ENCODE peak calls at places on chromosomes 6 and 20, in four cellular contexts. One of them, this sample, is unnamed.

GRCh38 chr6:149861603-149862423 is 2.3 kb downstream of the LRP11 start:
- DNase-seq in heart right ventricle: no peak
- DNase-seq in aorta: no peak
- DNase-seq in IMR-90: peak; percentile 69
- DNase-seq in this sample: no peak

GRCh38 chr6:52966101-52966500 is 29.0 kb downstream of the GSTA4 start:
- DNase-seq in IMR-90: no peak
- DNase-seq in heart right ventricle: no peak
- DNase-seq in aorta: no peak
- DNase-seq in this sample: no peak

GRCh38 chr6:108764580-108764950 is 83.7 kb upstream of the ARMC2 start:
- DNase-seq in aorta: no peak
- DNase-seq in heart right ventricle: no peak
- DNase-seq in IMR-90: no peak
- DNase-seq in this sample: no peak

GRCh38 chr20:38737887-38738286 is 10.4 kb upstream of the ACTR5 start:
- DNase-seq in aorta: no peak
- DNase-seq in IMR-90: no peak
- DNase-seq in heart right ventricle: no peak
- DNase-seq in this sample: no peak

GRCh38 chr6:32517654-32518445 is 12.2 kb downstream of the HLA-DRB5 start:
- DNase-seq in heart right ventricle: no peak
- DNase-seq in aorta: no peak
- DNase-seq in IMR-90: no peak
- DNase-seq in this sample: no peak

GRCh38 chr6:43481075-43481474 is 3.7 kb downstream of the TJAP1 start:
- DNase-seq in heart right ventricle: no peak
- DNase-seq in aorta: no peak
- DNase-seq in IMR-90: no peak
- DNase-seq in this sample: no peak

GRCh38 chr6:26065952-26066380 is 21.3 kb upstream of the HFE start:
- DNase-seq in aorta: no peak
- DNase-seq in heart right ventricle: peak; percentile 62
- DNase-seq in IMR-90: peak; percentile 82
- DNase-seq in this sample: peak; percentile 83

GRCh38 chr20:36062799-36063198 is 91.7 kb upstream of the EPB41L1 start:
- DNase-seq in heart right ventricle: no peak
- DNase-seq in IMR-90: no peak
- DNase-seq in aorta: no peak
- DNase-seq in this sample: no peak

GRCh38 chr6:56751604-56752003 is 108.9 kb upstream of the DST start:
- DNase-seq in aorta: no peak
- DNase-seq in IMR-90: no peak
- DNase-seq in heart right ventricle: no peak
- DNase-seq in this sample: no peak

GRCh38 chr6:81138236-81138635 is 614.2 kb downstream of the TENT5A start:
- DNase-seq in IMR-90: no peak
- DNase-seq in aorta: no peak
- DNase-seq in heart right ventricle: no peak
- DNase-seq in this sample: no peak

GRCh38 chr20:44357555-44358130 is 2.1 kb downstream of the HNF4A start:
- DNase-seq in heart right ventricle: peak; percentile 48
- DNase-seq in aorta: no peak
- DNase-seq in IMR-90: no peak
- DNase-seq in this sample: no peak

GRCh38 chr6:95741001-95741400 is 163.7 kb downstream of the MANEA start:
- DNase-seq in aorta: no peak
- DNase-seq in IMR-90: no peak
- DNase-seq in heart right ventricle: no peak
- DNase-seq in this sample: no peak

GRCh38 chr6:89965441-89966249 is 71.4 kb downstream of the GJA10 start:
- DNase-seq in heart right ventricle: no peak
- DNase-seq in IMR-90: no peak
- DNase-seq in aorta: no peak
- DNase-seq in this sample: no peak

GRCh38 chr6:53869964-53870363 is 75.2 kb downstream of the LRRC1 start:
- DNase-seq in heart right ventricle: no peak
- DNase-seq in aorta: no peak
- DNase-seq in IMR-90: no peak
- DNase-seq in this sample: no peak

GRCh38 chr6:161242779-161243693 is 30.8 kb downstream of the AGPAT4 start:
- DNase-seq in IMR-90: peak; percentile 41
- DNase-seq in aorta: no peak
- DNase-seq in heart right ventricle: no peak
- DNase-seq in this sample: no peak

GRCh38 chr6:107185570-107185969 is 70.3 kb upstream of the BEND3 start:
- DNase-seq in IMR-90: peak; percentile 11
- DNase-seq in heart right ventricle: no peak
- DNase-seq in aorta: no peak
- DNase-seq in this sample: peak; percentile 44

GRCh38 chr6:150696156-150696555 is 96.5 kb downstream of the PLEKHG1 start:
- DNase-seq in aorta: no peak
- DNase-seq in IMR-90: no peak
- DNase-seq in heart right ventricle: no peak
- DNase-seq in this sample: peak; percentile 40

GRCh38 chr6:127192911-127193503 is 73.7 kb upstream of the RNF146 start:
- DNase-seq in heart right ventricle: no peak
- DNase-seq in IMR-90: peak; percentile 62
- DNase-seq in aorta: no peak
- DNase-seq in this sample: no peak

GRCh38 chr6:85126448-85127178 is 323.3 kb upstream of the NT5E start:
- DNase-seq in aorta: peak; percentile 85
- DNase-seq in heart right ventricle: no peak
- DNase-seq in IMR-90: peak; percentile 2
- DNase-seq in this sample: peak; percentile 60

GRCh38 chr6:140052757-140053729 is 678.6 kb upstream of the CITED2 start:
- DNase-seq in heart right ventricle: no peak
- DNase-seq in aorta: no peak
- DNase-seq in IMR-90: peak; percentile 59
- DNase-seq in this sample: peak; percentile 9

GRCh38 chr6:128271527-128271926 is 248.9 kb downstream of the PTPRK start:
- DNase-seq in IMR-90: peak; percentile 34
- DNase-seq in heart right ventricle: no peak
- DNase-seq in aorta: no peak
- DNase-seq in this sample: no peak

GRCh38 chr20:10366898-10367419 is 67.1 kb downstream of the MKKS start:
- DNase-seq in IMR-90: no peak
- DNase-seq in aorta: no peak
- DNase-seq in heart right ventricle: no peak
- DNase-seq in this sample: no peak
- H3K4me3 ChIP-seq in IMR-90: no peak overlapping the region
- H3K4me3 ChIP-seq in aorta: no peak overlapping the region
- H3K4me3 ChIP-seq in heart right ventricle: no peak overlapping the region
- H3K4me3 ChIP-seq in this sample: no peak overlapping the region

GRCh38 chr20:10708342-10709185 is 34.8 kb upstream of the JAG1 start:
- DNase-seq in heart right ventricle: no peak
- DNase-seq in aorta: no peak
- DNase-seq in IMR-90: peak; percentile 85
- DNase-seq in this sample: peak; percentile 55

GRCh38 chr20:10705801-10706459 is 32.1 kb upstream of the JAG1 start:
- DNase-seq in aorta: no peak
- DNase-seq in heart right ventricle: no peak
- DNase-seq in IMR-90: no peak
- DNase-seq in this sample: no peak

GRCh38 chr20:10707070-10707469 is 33.3 kb upstream of the JAG1 start:
- DNase-seq in aorta: no peak
- DNase-seq in heart right ventricle: no peak
- DNase-seq in IMR-90: no peak
- DNase-seq in this sample: no peak

GRCh38 chr20:10707791-10708190 is 34.0 kb upstream of the JAG1 start:
- DNase-seq in IMR-90: no peak
- DNase-seq in heart right ventricle: no peak
- DNase-seq in aorta: no peak
- DNase-seq in this sample: no peak

DNA sequence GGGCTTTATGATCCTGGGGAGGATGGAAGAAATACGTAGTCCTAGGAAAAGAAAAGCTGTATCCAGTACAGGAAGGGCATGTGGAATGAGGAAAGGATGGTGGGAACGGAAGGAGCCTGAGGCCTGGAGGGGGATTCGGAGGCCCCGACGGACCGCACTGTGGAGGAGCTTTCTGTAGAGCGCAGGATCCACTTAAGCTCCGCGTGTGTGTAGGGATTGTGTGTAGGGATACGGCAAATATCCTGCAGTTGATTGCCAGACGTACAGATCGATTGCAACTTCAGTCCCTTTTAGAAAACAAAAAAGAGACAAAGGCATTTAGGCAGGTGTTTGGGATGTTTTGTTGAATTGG is 32.6 kb upstream of the JAG1 start:
- DNase-seq in aorta: no peak
- DNase-seq in heart right ventricle: no peak
- DNase-seq in IMR-90: no peak
- DNase-seq in this sample: no peak
- H3K4me3 ChIP-seq in aorta: no peak overlapping the region
- H3K4me3 ChIP-seq in heart right ventricle: no peak overlapping the region
- H3K4me3 ChIP-seq in IMR-90: no peak overlapping the region
- H3K4me3 ChIP-seq in this sample: no peak overlapping the region

DNA sequence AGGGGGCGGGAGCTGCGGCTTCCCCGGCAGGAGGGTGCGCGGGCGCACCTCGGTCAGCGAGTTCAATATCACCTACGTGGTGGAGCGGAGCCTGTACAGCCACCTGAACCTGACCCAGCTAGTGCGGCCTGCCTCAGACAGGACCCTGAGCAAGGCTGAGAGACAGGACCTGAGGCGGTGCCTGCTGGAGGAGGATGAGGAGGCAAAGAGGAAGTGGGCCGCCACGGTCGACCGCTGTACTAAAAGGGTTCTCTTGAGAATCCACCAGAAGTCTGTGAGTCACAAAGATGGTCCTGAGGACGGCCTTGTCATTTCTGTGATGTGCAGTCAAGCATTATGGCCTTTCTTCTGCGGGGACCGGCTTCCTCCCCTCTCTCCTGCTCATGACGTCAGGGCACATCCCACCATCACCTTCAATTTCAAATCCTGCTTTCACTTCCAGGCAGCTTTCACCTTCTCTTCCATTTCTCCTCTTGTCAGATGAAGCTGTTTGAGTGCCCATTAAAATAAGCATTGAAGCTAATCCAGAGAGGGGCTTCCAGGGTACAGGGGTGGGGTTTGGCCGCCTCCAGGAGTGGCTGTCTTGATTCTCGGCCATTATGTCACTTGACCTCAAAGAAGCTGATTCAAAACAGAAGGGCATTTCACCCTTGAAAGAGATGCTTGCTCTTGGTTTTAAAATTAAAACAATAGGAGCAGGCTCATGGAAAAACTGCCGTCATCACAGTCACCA is 177.6 kb downstream of the SASH1 start:
- DNase-seq in aorta: no peak
- DNase-seq in heart right ventricle: no peak
- DNase-seq in IMR-90: no peak
- DNase-seq in this sample: no peak
- H3K4me3 ChIP-seq in aorta: no peak overlapping the region
- H3K4me3 ChIP-seq in heart right ventricle: no peak overlapping the region
- H3K4me3 ChIP-seq in IMR-90: no peak overlapping the region
- H3K4me3 ChIP-seq in this sample: no peak overlapping the region

GRCh38 chr6:87700351-87700728 is 1.7 kb downstream of the AKIRIN2 start:
- DNase-seq in heart right ventricle: no peak
- DNase-seq in IMR-90: no peak
- DNase-seq in aorta: no peak
- DNase-seq in this sample: no peak

GRCh38 chr6:87698618-87699017 is 3.4 kb downstream of the AKIRIN2 start:
- DNase-seq in heart right ventricle: no peak
- DNase-seq in IMR-90: peak; percentile 40
- DNase-seq in aorta: no peak
- DNase-seq in this sample: no peak

GRCh38 chr6:87700729-87701675 is 1.0 kb downstream of the AKIRIN2 start:
- DNase-seq in aorta: peak; percentile 79
- DNase-seq in IMR-90: peak; percentile 62
- DNase-seq in heart right ventricle: peak; percentile 31
- DNase-seq in this sample: peak; percentile 44

GRCh38 chr6:87699576-87699975 is 2.5 kb downstream of the AKIRIN2 start:
- DNase-seq in aorta: no peak
- DNase-seq in IMR-90: no peak
- DNase-seq in heart right ventricle: no peak
- DNase-seq in this sample: no peak

DNA sequence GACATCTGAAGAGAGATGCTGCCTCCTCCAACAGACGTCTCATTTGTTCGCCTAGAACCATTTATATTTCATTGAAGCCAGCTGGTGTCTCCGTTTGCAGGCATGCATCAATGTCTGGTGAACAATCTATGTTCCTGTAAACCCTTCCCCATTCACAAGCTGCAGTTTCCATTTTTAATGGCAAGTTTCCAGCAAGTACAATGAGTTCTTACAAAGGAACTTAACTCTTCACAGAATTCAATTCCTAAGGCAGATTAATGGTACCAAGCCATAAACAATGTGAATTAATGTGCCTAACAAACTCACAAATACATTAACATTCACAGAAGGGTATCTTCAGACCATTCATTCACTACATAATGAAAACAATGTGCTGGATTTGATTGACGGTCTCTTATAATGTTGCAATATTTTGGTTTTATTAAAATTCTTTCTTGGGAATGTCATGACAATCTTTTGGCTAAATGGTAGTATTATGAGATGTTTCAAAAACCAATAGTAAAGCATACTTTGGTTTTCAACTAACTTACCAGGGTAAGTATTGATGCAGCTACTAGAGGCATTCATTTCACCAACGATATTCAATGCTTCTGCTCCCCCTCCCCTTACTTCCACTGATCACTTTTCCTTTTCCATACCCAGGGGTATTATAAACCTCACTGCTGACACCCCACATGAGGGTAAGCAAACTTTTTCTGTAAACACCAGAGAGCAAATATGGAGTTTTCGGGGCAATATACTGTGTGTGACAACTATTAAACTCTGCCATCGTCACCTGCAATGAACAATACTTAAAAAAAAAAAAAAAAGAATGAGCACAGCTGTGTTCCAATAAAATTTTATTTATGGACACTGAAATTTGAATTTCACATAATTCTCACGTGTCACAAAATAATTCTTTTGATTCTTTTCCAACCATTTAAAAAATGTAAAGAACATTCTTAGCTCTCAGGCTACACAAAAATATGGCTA is 4.2 kb downstream of the AKIRIN2 start:
- DNase-seq in IMR-90: peak; percentile 91
- DNase-seq in aorta: no peak
- DNase-seq in heart right ventricle: no peak
- DNase-seq in this sample: no peak
- H3K4me3 ChIP-seq in IMR-90: peak overlapping the region; percentile 59
- H3K4me3 ChIP-seq in aorta: peak overlapping the region; percentile 47
- H3K4me3 ChIP-seq in heart right ventricle: no peak overlapping the region
- H3K4me3 ChIP-seq in this sample: no peak overlapping the region

GRCh38 chr6:10415593-10416480 is 963 bp upstream of the TFAP2A start:
- DNase-seq in heart right ventricle: no peak
- DNase-seq in IMR-90: no peak
- DNase-seq in aorta: no peak
- DNase-seq in this sample: no peak

GRCh38 chr6:10418361-10418861 is 3.5 kb upstream of the TFAP2A start:
- DNase-seq in heart right ventricle: no peak
- DNase-seq in IMR-90: no peak
- DNase-seq in aorta: no peak
- DNase-seq in this sample: no peak

GRCh38 chr6:10417681-10418104 is 2.8 kb upstream of the TFAP2A start:
- DNase-seq in aorta: no peak
- DNase-seq in IMR-90: no peak
- DNase-seq in heart right ventricle: no peak
- DNase-seq in this sample: no peak

GRCh38 chr6:10416516-10416862 is 1.6 kb upstream of the TFAP2A start:
- DNase-seq in heart right ventricle: no peak
- DNase-seq in IMR-90: no peak
- DNase-seq in aorta: no peak
- DNase-seq in this sample: no peak

GRCh38 chr6:10416863-10417641 is 2.2 kb upstream of the TFAP2A start:
- DNase-seq in IMR-90: no peak
- DNase-seq in heart right ventricle: no peak
- DNase-seq in aorta: no peak
- DNase-seq in this sample: no peak
- H3K4me3 ChIP-seq in IMR-90: no peak overlapping the region
- H3K4me3 ChIP-seq in heart right ventricle: no peak overlapping the region
- H3K4me3 ChIP-seq in aorta: no peak overlapping the region
- H3K4me3 ChIP-seq in this sample: no peak overlapping the region